ENCODE peak calls at places on chromosomes 7 and 10, in six cellular contexts. One of them, this sample, is unnamed.

GRCh38 chr10:30396282-30396681 is 37.7 kb upstream of the MAP3K8 start:
- DNase-seq in tibial nerve: no peak
- DNase-seq in upper lobe of right lung: no peak
- DNase-seq in thyroid gland: no peak
- DNase-seq in epithelial cell of esophagus: no peak
- DNase-seq in H9: no peak
- DNase-seq in this sample: no peak

GRCh38 chr7:40008218-40008815 is 58.3 kb downstream of the CDK13 start:
- DNase-seq in thyroid gland: no peak
- DNase-seq in upper lobe of right lung: no peak
- DNase-seq in H9: no peak
- DNase-seq in epithelial cell of esophagus: peak; percentile 83
- DNase-seq in tibial nerve: no peak
- DNase-seq in this sample: no peak

GRCh38 chr7:1286946-1287628 is 54.4 kb downstream of the UNCX start:
- DNase-seq in H9: no peak
- DNase-seq in tibial nerve: no peak
- DNase-seq in epithelial cell of esophagus: no peak
- DNase-seq in upper lobe of right lung: no peak
- DNase-seq in thyroid gland: no peak
- DNase-seq in this sample: no peak

GRCh38 chr10:122307669-122308486 is 36.8 kb downstream of the BTBD16 start:
- DNase-seq in thyroid gland: peak; percentile 30
- DNase-seq in epithelial cell of esophagus: peak; percentile 95
- DNase-seq in H9: no peak
- DNase-seq in tibial nerve: peak; percentile 33
- DNase-seq in upper lobe of right lung: no peak
- DNase-seq in this sample: peak; percentile 68

GRCh38 chr7:23418046-23418445 is 52.2 kb downstream of the IGF2BP3 start:
- DNase-seq in tibial nerve: no peak
- DNase-seq in thyroid gland: no peak
- DNase-seq in upper lobe of right lung: no peak
- DNase-seq in H9: no peak
- DNase-seq in epithelial cell of esophagus: peak; percentile 77
- DNase-seq in this sample: no peak

GRCh38 chr7:50349963-50350944 is 45.7 kb downstream of the IKZF1 start:
- DNase-seq in tibial nerve: no peak
- DNase-seq in thyroid gland: no peak
- DNase-seq in H9: no peak
- DNase-seq in epithelial cell of esophagus: no peak
- DNase-seq in upper lobe of right lung: no peak
- DNase-seq in this sample: no peak

GRCh38 chr7:38594931-38595330 is 36.2 kb downstream of the AMPH start:
- DNase-seq in H9: no peak
- DNase-seq in thyroid gland: no peak
- DNase-seq in epithelial cell of esophagus: no peak
- DNase-seq in tibial nerve: no peak
- DNase-seq in upper lobe of right lung: no peak
- DNase-seq in this sample: no peak

GRCh38 chr10:132632091-132632561 is 94.5 kb downstream of the INPP5A start:
- DNase-seq in epithelial cell of esophagus: no peak
- DNase-seq in tibial nerve: no peak
- DNase-seq in H9: no peak
- DNase-seq in thyroid gland: no peak
- DNase-seq in upper lobe of right lung: peak; percentile 62
- DNase-seq in this sample: no peak

GRCh38 chr10:112461029-112461887 is 14.2 kb downstream of the VTI1A start:
- DNase-seq in H9: no peak
- DNase-seq in epithelial cell of esophagus: peak; percentile 79
- DNase-seq in tibial nerve: no peak
- DNase-seq in thyroid gland: no peak
- DNase-seq in upper lobe of right lung: no peak
- DNase-seq in this sample: no peak

GRCh38 chr7:44678468-44679179 is 70.0 kb upstream of the ZMIZ2 start:
- DNase-seq in tibial nerve: no peak
- DNase-seq in epithelial cell of esophagus: peak; percentile 81
- DNase-seq in thyroid gland: no peak
- DNase-seq in upper lobe of right lung: no peak
- DNase-seq in H9: no peak
- DNase-seq in this sample: peak; percentile 23

GRCh38 chr10:99888623-99889022 is 106.2 kb downstream of the ABCC2 start:
- DNase-seq in H9: no peak
- DNase-seq in upper lobe of right lung: no peak
- DNase-seq in epithelial cell of esophagus: no peak
- DNase-seq in thyroid gland: no peak
- DNase-seq in tibial nerve: no peak
- DNase-seq in this sample: no peak

GRCh38 chr7:24192053-24192452 is 91.9 kb upstream of the NPY start:
- DNase-seq in thyroid gland: no peak
- DNase-seq in upper lobe of right lung: no peak
- DNase-seq in H9: no peak
- DNase-seq in epithelial cell of esophagus: peak; percentile 9
- DNase-seq in tibial nerve: no peak
- DNase-seq in this sample: no peak

DNA sequence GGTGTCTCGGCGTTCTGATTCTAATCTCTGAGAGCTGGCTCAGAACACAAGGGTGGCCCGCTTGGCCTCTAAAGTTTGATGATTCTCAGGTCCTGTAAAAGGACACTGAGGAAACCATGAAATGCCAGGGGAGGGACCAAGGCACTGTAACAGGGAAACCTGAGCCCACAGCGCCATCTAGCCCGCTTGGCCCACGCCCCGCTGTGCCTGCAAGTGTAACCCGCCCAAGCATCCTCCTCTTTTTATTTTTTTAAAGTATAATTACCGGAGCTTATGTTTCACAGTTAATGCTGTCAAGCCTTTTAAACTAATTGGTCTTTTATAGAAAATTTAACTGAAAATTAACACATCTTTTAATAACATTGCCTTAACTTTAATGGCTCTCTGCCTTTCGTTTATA is 734.7 kb downstream of the KCNMA1 start:
- DNase-seq in H9: peak; percentile 77
- DNase-seq in tibial nerve: no peak
- DNase-seq in epithelial cell of esophagus: peak; percentile 51
- DNase-seq in upper lobe of right lung: no peak
- DNase-seq in thyroid gland: peak; percentile 37
- DNase-seq in this sample: no peak
- TF ChIP-seq CTCF in H9: peak; percentile 75
- TF ChIP-seq CTCF in tibial nerve: no peak
- TF ChIP-seq CTCF in epithelial cell of esophagus: peak; percentile 41
- TF ChIP-seq CTCF in upper lobe of right lung: no peak
- TF ChIP-seq CTCF in thyroid gland: peak; percentile 41
- TF ChIP-seq CTCF in this sample: no peak

DNA sequence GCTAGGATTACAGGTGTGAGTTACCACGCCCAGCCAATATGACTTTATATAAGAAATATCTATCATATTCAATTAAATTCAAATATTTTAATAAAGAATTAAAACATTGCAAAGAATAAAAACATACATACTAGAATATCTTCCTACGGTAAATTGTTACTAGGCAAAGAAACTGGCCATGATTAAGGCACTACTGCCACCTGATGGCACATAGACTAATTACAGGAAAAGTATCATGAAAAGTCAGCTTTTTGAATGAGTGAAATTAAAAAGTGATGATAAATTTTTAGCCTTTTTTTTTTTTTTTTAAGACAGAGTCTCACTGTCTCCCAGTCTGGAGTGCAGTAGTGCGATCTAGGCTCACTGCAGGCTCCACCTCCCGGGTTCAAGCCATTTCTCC is 30.9 kb downstream of the MRPS33 start:
- DNase-seq in upper lobe of right lung: no peak
- DNase-seq in tibial nerve: no peak
- DNase-seq in H9: no peak
- DNase-seq in thyroid gland: no peak
- DNase-seq in epithelial cell of esophagus: no peak
- DNase-seq in this sample: no peak
- TF ChIP-seq CTCF in upper lobe of right lung: peak; percentile 15
- TF ChIP-seq CTCF in tibial nerve: no peak
- TF ChIP-seq CTCF in H9: peak; percentile 84
- TF ChIP-seq CTCF in thyroid gland: no peak
- TF ChIP-seq CTCF in epithelial cell of esophagus: no peak
- TF ChIP-seq CTCF in this sample: no peak

GRCh38 chr10:93059975-93060886 is at the start of gene CYP26C1:
- DNase-seq in thyroid gland: no peak
- DNase-seq in H9: peak; percentile 47
- DNase-seq in tibial nerve: no peak
- DNase-seq in upper lobe of right lung: no peak
- DNase-seq in epithelial cell of esophagus: no peak
- DNase-seq in this sample: no peak

GRCh38 chr10:93060887-93061593 is 442 bp downstream of the CYP26C1 start:
- DNase-seq in H9: peak; percentile 41
- DNase-seq in thyroid gland: no peak
- DNase-seq in tibial nerve: no peak
- DNase-seq in epithelial cell of esophagus: no peak
- DNase-seq in upper lobe of right lung: no peak
- DNase-seq in this sample: no peak

GRCh38 chr10:93063217-93063976 is 2.8 kb downstream of the CYP26C1 start:
- DNase-seq in epithelial cell of esophagus: no peak
- DNase-seq in thyroid gland: no peak
- DNase-seq in tibial nerve: no peak
- DNase-seq in H9: no peak
- DNase-seq in upper lobe of right lung: no peak
- DNase-seq in this sample: no peak

GRCh38 chr10:93062499-93063216 is 2.1 kb downstream of the CYP26C1 start:
- DNase-seq in H9: peak; percentile 71
- DNase-seq in upper lobe of right lung: peak; percentile 64
- DNase-seq in thyroid gland: peak; percentile 35
- DNase-seq in epithelial cell of esophagus: peak; percentile 67
- DNase-seq in tibial nerve: no peak
- DNase-seq in this sample: no peak

DNA sequence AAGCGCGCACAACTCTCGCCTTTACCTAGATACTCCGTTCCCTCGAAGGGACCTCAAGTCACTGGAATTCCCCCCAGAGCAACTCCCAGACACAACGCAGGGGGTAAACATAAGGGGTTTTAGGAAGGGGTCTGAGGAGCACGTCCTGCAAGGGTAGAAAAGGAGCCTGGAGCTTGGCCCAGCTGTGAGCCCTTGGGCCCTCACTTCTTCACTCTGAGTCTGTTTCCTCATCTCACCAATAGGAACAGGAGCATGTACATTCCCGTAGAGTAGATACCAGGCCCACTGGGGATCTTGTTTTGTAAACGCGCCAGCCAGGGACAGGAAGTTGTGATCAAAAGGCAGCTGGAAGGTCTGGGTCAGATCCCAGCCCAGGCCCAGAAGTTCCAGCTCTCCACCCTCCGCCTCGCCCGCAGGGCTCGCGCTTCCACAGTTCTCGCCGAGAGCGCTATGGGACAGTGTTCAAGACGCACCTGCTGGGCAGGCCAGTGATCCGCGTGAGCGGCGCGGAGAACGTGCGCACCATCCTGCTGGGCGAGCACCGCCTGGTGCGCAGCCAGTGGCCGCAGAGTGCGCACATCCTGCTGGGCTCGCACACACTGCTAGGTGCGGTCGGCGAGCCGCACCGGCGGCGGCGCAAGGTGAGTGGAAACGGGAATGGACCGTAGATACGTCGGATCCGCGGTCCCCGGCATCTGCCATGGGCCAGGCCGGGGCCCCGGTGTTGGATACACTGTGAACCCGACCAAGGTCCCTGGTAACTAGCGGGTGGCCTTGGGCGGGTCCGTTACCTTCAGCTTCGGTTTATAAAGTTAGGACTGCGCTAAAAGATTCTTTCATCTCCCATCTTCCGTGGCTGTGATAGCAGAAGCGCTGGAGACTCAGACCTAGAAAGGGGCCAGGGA is 1.2 kb downstream of the CYP26C1 start:
- DNase-seq in epithelial cell of esophagus: peak; percentile 37
- DNase-seq in tibial nerve: no peak
- DNase-seq in upper lobe of right lung: no peak
- DNase-seq in thyroid gland: no peak
- DNase-seq in H9: peak; percentile 34
- DNase-seq in this sample: no peak
- TF ChIP-seq CTCF in epithelial cell of esophagus: no peak
- TF ChIP-seq CTCF in tibial nerve: no peak
- TF ChIP-seq CTCF in upper lobe of right lung: no peak
- TF ChIP-seq CTCF in thyroid gland: no peak
- TF ChIP-seq CTCF in H9: no peak
- TF ChIP-seq CTCF in this sample: no peak

DNA sequence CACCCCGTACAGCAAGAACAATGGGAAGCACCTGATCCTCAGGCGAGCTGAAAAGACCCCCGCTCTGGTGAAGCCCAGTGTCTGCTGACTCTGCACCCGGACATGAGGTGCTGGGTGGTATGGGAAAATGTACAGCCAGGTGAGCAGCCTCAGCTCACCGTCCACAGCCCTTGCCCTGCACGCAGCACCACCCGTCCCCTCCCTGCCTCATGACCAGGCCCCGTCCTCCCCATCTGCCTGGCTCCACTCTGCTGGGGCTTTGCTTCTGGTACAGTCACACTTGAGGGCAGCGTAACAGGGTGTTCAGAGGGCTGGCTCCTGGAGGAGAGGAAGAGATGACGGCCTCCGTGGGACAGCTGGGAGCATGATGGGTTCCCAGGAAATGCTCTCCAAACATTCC is 49.1 kb downstream of the NCAPG2 start:
- DNase-seq in H9: no peak
- DNase-seq in upper lobe of right lung: no peak
- DNase-seq in tibial nerve: no peak
- DNase-seq in thyroid gland: no peak
- DNase-seq in epithelial cell of esophagus: no peak
- DNase-seq in this sample: no peak
- TF ChIP-seq CTCF in H9: no peak
- TF ChIP-seq CTCF in upper lobe of right lung: no peak
- TF ChIP-seq CTCF in tibial nerve: no peak
- TF ChIP-seq CTCF in thyroid gland: no peak
- TF ChIP-seq CTCF in epithelial cell of esophagus: no peak
- TF ChIP-seq CTCF in this sample: no peak

GRCh38 chr7:74405899-74406512 is 47.7 kb upstream of the GTF2IRD1 start:
- DNase-seq in thyroid gland: no peak
- DNase-seq in tibial nerve: no peak
- DNase-seq in H9: no peak
- DNase-seq in epithelial cell of esophagus: no peak
- DNase-seq in upper lobe of right lung: no peak
- DNase-seq in this sample: no peak

GRCh38 chr7:74403521-74404387 is 50.0 kb upstream of the GTF2IRD1 start:
- DNase-seq in epithelial cell of esophagus: no peak
- DNase-seq in thyroid gland: no peak
- DNase-seq in upper lobe of right lung: no peak
- DNase-seq in H9: no peak
- DNase-seq in tibial nerve: no peak
- DNase-seq in this sample: no peak

GRCh38 chr7:74404741-74405140 is 49.0 kb upstream of the GTF2IRD1 start:
- DNase-seq in tibial nerve: no peak
- DNase-seq in upper lobe of right lung: no peak
- DNase-seq in epithelial cell of esophagus: no peak
- DNase-seq in H9: no peak
- DNase-seq in thyroid gland: no peak
- DNase-seq in this sample: no peak

GRCh38 chr7:74405191-74405898 is 48.4 kb upstream of the GTF2IRD1 start:
- DNase-seq in H9: peak; percentile 88
- DNase-seq in tibial nerve: no peak
- DNase-seq in upper lobe of right lung: no peak
- DNase-seq in epithelial cell of esophagus: peak; percentile 29
- DNase-seq in thyroid gland: peak; percentile 76
- DNase-seq in this sample: no peak

DNA sequence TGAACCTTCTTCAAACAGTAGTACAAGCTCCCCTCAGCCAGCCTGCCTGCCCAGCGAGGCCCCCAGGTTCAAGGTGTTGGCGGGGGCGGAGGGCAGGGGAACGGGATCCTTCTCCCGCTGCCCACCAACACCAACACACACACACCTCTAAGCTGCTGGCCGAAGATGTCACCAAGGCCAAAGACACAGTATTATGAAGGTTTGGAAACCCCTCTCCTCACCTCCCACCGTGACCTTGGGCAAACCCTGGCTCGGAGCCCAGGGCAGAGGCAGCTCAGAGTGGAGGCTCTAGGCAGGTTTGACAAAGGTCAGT is 49.4 kb upstream of the GTF2IRD1 start:
- DNase-seq in tibial nerve: no peak
- DNase-seq in epithelial cell of esophagus: no peak
- DNase-seq in H9: no peak
- DNase-seq in thyroid gland: no peak
- DNase-seq in upper lobe of right lung: no peak
- DNase-seq in this sample: no peak
- TF ChIP-seq CTCF in tibial nerve: no peak
- TF ChIP-seq CTCF in epithelial cell of esophagus: no peak
- TF ChIP-seq CTCF in H9: no peak
- TF ChIP-seq CTCF in thyroid gland: no peak
- TF ChIP-seq CTCF in upper lobe of right lung: no peak
- TF ChIP-seq CTCF in this sample: no peak